ENCODE peak calls at places on chromosomes 3 and 15, in four cellular contexts. Q, H, T and N are unnamed samples.

GRCh38 chr15:78049691-78050440 is 27.6 kb downstream of the TBC1D2B start:
- DNase-seq in H (no peak), T (no peak), Q (no peak), N (peak)

GRCh38 chr3:139577899-139578298 is 38.4 kb upstream of the RBP1 start:
- DNase-seq in T (no peak), H (no peak), Q (no peak), N (no peak)

GRCh38 chr3:59502806-59503205 is 453.0 kb upstream of the CFAP20DC start:
- DNase-seq in T (no peak), Q (no peak), H (no peak), N (no peak)

GRCh38 chr15:50250789-50251394 is 14.6 kb downstream of the HDC start:
- DNase-seq in T (no peak), Q (no peak), H (no peak), N (no peak)

GRCh38 chr3:69212411-69213160 is 90.2 kb upstream of the LMOD3 start:
- DNase-seq in Q (no peak), H (peak), T (peak), N (no peak)

GRCh38 chr3:184687363-184688049 is 24.4 kb downstream of the MAGEF1 start:
- DNase-seq in H (no peak), T (no peak), Q (no peak), N (no peak)

GRCh38 chr3:132017137-132017536 is 17.7 kb downstream of the CPNE4 start:
- DNase-seq in T (no peak), Q (no peak), H (no peak), N (no peak)

GRCh38 chr3:44862221-44862637 is 517 bp downstream of the TMEM42 start:
- DNase-seq in H (peak), Q (no peak), T (no peak), N (no peak)

GRCh38 chr3:116367761-116368395 is 77.4 kb downstream of the LSAMP start:
- DNase-seq in T (no peak), Q (no peak), H (no peak), N (no peak)

GRCh38 chr3:185200639-185201038 is 47.8 kb upstream of the C3orf70 start:
- DNase-seq in H (no peak), T (peak), Q (no peak), N (no peak)

GRCh38 chr15:50880651-50881114 is 27.8 kb upstream of the AP4E1 start:
- DNase-seq in T (peak), Q (no peak), H (no peak), N (peak)

DNA sequence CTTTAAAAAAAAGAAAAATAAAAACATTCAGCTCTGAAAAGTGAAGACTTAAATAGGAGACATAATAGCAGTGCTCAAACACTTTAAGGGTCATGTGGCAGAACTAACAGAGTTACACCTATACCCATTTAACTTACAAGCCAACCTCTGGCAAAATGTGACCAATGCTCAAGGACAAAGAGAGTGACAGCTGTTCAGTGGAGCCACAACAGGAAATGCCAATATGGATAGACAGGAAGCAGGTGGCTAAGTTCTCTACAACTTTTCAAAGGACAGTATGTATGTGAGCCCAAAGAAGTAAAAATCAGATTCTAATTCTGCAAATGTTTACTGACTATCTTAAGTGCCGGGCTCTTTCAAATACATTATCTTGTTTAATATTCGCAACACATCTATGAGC is 3.4 kb downstream of the TMCC1 start:
- DNase-seq in T (no peak), H (peak), Q (no peak), N (peak)
- TF ChIP-seq HDAC6 in T (no peak), H (no peak), Q (no peak), N (no peak)

GRCh38 chr3:124360626-124361025 is 368.7 kb upstream of the ROPN1 start:
- DNase-seq in H (no peak), T (no peak), Q (no peak), N (no peak)

GRCh38 chr3:124362418-124362817 is 367.8 kb upstream of the UMPS start:
- DNase-seq in H (no peak), T (no peak), Q (no peak), N (no peak)

GRCh38 chr3:124364230-124365022 is 365.8 kb upstream of the UMPS start:
- DNase-seq in Q (no peak), T (no peak), H (no peak), N (no peak)

GRCh38 chr3:124361566-124361965 is 368.7 kb upstream of the UMPS start:
- DNase-seq in Q (no peak), T (no peak), H (no peak), N (no peak)

GRCh38 chr3:124363451-124363850 is 366.8 kb upstream of the UMPS start:
- DNase-seq in H (no peak), Q (no peak), T (no peak), N (no peak)
- TF ChIP-seq HDAC6 in H (no peak), Q (no peak), T (no peak), N (no peak)

DNA sequence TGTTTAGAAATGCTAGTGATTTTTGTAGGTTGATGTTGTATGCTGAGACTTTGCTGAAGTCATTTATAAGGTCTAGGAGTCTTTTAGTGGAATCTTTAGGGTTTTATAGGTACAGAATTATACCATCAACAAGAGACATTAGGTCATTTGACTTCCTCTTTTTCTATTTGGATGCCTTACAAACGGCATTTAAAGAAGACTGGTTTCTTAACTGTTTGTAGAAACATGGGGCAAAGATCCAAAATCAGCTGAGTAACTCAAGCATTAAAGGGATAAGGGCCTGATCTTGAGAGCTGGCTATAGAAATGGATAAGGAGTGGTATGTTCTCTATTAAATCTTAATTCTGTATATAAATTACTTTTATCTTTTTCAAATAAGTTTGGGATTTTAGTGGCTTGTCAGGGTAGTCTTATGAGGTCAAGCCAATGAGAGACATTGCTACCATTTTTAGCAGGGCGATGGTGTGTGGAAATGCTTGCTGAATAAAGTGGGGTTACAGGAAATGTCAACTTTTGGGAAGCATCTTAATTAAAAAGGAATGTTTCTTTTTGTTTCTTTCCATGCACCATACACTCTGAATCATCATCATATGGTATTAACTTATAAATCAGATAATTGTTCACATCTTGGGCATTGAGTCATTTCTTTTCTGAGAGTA is 197.7 kb upstream of the GBE1 start:
- DNase-seq in T (no peak), H (no peak), Q (no peak), N (no peak)
- TF ChIP-seq HDAC6 in T (no peak), H (no peak), Q (no peak), N (no peak)

GRCh38 chr15:34841220-34841841 is 46.0 kb upstream of the ACTC1 start:
- DNase-seq in H (no peak), Q (no peak), T (no peak), N (no peak)
- TF ChIP-seq HDAC6 in H (no peak), Q (no peak), T (no peak), N (no peak)

GRCh38 chr15:66027268-66027806 is 158.0 kb downstream of the RAB11A start:
- DNase-seq in H (no peak), Q (no peak), T (no peak), N (no peak)
- TF ChIP-seq HDAC6 in H (no peak), Q (no peak), T (no peak), N (no peak)

DNA sequence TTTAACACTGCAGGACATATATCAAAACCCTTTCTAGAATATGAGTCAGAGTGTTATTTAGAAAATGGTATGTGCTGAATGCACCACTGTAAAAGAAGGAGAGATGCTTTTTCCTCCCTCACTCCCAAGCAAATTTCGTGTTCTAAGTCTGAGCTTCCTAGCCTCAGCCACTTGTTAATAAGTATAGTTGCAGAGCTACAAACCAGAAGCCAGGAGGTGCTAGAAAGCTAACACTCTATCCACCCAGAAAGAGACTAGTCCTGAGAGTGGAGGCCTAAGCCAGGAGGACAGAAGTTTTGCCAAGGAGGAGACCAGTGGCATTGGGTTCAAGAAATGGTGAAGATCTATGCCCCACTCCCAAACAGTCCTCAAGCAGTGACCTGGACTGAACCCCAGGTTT is 40.5 kb upstream of the GYG1 start:
- DNase-seq in Q (no peak), H (peak), T (peak), N (no peak)
- TF ChIP-seq HDAC6 in Q (no peak), H (no peak), T (no peak), N (no peak)

GRCh38 chr3:127180859-127181258 is 12.1 kb upstream of the PRR23E start:
- DNase-seq in T (no peak), Q (no peak), H (no peak), N (no peak)
- TF ChIP-seq HDAC6 in T (no peak), Q (no peak), H (no peak), N (no peak)

GRCh38 chr3:41050149-41050548 is 149.2 kb upstream of the CTNNB1 start:
- DNase-seq in Q (no peak), T (no peak), H (no peak), N (no peak)

GRCh38 chr3:41053220-41053619 is 146.1 kb upstream of the CTNNB1 start:
- DNase-seq in Q (no peak), H (no peak), T (no peak), N (no peak)
- TF ChIP-seq HDAC6 in Q (no peak), H (no peak), T (no peak), N (no peak)

DNA sequence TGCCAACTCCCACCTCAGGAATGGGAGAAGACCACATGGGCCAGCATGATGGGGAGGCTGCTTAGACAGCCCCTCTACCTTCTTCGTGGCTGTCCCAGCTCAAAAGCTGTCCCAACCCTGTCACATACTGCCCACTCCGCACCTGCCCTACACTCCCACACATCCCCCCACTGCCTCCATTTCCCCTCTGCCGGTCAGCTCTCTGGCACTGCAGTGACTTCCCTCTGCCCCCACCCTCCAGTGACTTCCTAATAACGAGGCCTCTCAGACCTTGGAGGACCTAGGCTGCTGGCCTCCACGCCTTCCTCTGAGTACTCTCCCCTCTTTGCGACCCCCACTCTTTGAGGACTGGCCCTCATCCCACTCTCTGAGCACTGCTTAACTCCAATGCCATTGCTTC is 45.3 kb downstream of the KY start:
- DNase-seq in H (no peak), Q (no peak), T (no peak), N (no peak)
- TF ChIP-seq HDAC6 in H (no peak), Q (no peak), T (no peak), N (no peak)